ENCODE peak calls at places on chromosomes 12 and 14, in eight cellular contexts. One of them, this sample, is unnamed.

GRCh38 chr12:43406797-43407196 is 145.2 kb downstream of the ADAMTS20 start:
- DNase-seq in upper lobe of left lung: no peak
- DNase-seq in A172: no peak
- DNase-seq in NCI-H1417: no peak
- DNase-seq in EL: no peak
- DNase-seq in B cell: no peak
- DNase-seq in GM03348: no peak
- DNase-seq in nucleus accumbens: no peak
- DNase-seq in this sample: no peak

GRCh38 chr14:24418492-24418873 is 11.0 kb downstream of the CBLN3 start:
- DNase-seq in upper lobe of left lung: no peak
- DNase-seq in nucleus accumbens: no peak
- DNase-seq in A172: no peak
- DNase-seq in EL: no peak
- DNase-seq in GM03348: no peak
- DNase-seq in NCI-H1417: no peak
- DNase-seq in B cell: no peak
- DNase-seq in this sample: no peak

GRCh38 chr14:39138450-39138849 is 24.3 kb downstream of the GEMIN2 start:
- DNase-seq in GM03348: no peak
- DNase-seq in NCI-H1417: no peak
- DNase-seq in A172: no peak
- DNase-seq in nucleus accumbens: no peak
- DNase-seq in EL: no peak
- DNase-seq in B cell: no peak
- DNase-seq in upper lobe of left lung: no peak
- DNase-seq in this sample: no peak

GRCh38 chr12:75011120-75011519 is 198.5 kb downstream of the KCNC2 start:
- DNase-seq in B cell: no peak
- DNase-seq in EL: no peak
- DNase-seq in upper lobe of left lung: no peak
- DNase-seq in nucleus accumbens: no peak
- DNase-seq in GM03348: no peak
- DNase-seq in NCI-H1417: no peak
- DNase-seq in A172: no peak
- DNase-seq in this sample: no peak

GRCh38 chr14:104401785-104402184 is 177.8 kb upstream of the C14orf180 start:
- DNase-seq in B cell: no peak
- DNase-seq in A172: no peak
- DNase-seq in upper lobe of left lung: no peak
- DNase-seq in EL: no peak
- DNase-seq in GM03348: no peak
- DNase-seq in NCI-H1417: no peak
- DNase-seq in nucleus accumbens: no peak
- DNase-seq in this sample: no peak

GRCh38 chr12:19945559-19946485 is 422.5 kb upstream of the PDE3A start:
- DNase-seq in A172: peak; percentile 5
- DNase-seq in upper lobe of left lung: no peak
- DNase-seq in GM03348: peak; percentile 63
- DNase-seq in NCI-H1417: no peak
- DNase-seq in B cell: no peak
- DNase-seq in EL: peak; percentile 68
- DNase-seq in nucleus accumbens: no peak
- DNase-seq in this sample: no peak

GRCh38 chr14:103624860-103625259 is 4.2 kb upstream of the KLC1 start:
- DNase-seq in upper lobe of left lung: peak; percentile 79
- DNase-seq in nucleus accumbens: no peak
- DNase-seq in A172: peak; percentile 82
- DNase-seq in GM03348: peak; percentile 89
- DNase-seq in B cell: peak; percentile 35
- DNase-seq in NCI-H1417: no peak
- DNase-seq in EL: peak; percentile 86
- DNase-seq in this sample: no peak

GRCh38 chr14:97027256-97027999 is 230.2 kb downstream of the VRK1 start:
- DNase-seq in EL: no peak
- DNase-seq in upper lobe of left lung: no peak
- DNase-seq in nucleus accumbens: no peak
- DNase-seq in GM03348: no peak
- DNase-seq in A172: no peak
- DNase-seq in NCI-H1417: no peak
- DNase-seq in B cell: no peak
- DNase-seq in this sample: no peak

GRCh38 chr14:71320734-71321555 is 413.7 kb downstream of the PCNX1 start:
- DNase-seq in B cell: peak; percentile 81
- DNase-seq in upper lobe of left lung: peak; percentile 95
- DNase-seq in A172: peak; percentile 13
- DNase-seq in nucleus accumbens: peak; percentile 67
- DNase-seq in NCI-H1417: peak; percentile 84
- DNase-seq in EL: peak; percentile 74
- DNase-seq in GM03348: peak; percentile 87
- DNase-seq in this sample: no peak

GRCh38 chr14:71142375-71143038 is 235.2 kb downstream of the PCNX1 start:
- DNase-seq in B cell: peak; percentile 25
- DNase-seq in nucleus accumbens: no peak
- DNase-seq in GM03348: peak; percentile 84
- DNase-seq in upper lobe of left lung: no peak
- DNase-seq in A172: peak; percentile 57
- DNase-seq in EL: peak; percentile 96
- DNase-seq in NCI-H1417: no peak
- DNase-seq in this sample: no peak

GRCh38 chr12:94649349-94650142 is 811 bp downstream of the TMCC3 start:
- DNase-seq in upper lobe of left lung: peak; percentile 93
- DNase-seq in GM03348: peak; percentile 44
- DNase-seq in A172: no peak
- DNase-seq in nucleus accumbens: peak; percentile 60
- DNase-seq in NCI-H1417: peak; percentile 73
- DNase-seq in EL: peak; percentile 20
- DNase-seq in B cell: peak; percentile 66
- DNase-seq in this sample: peak; percentile 57

This sample was measured in GM19239.